ENCODE peak calls at places on chromosomes 2 and 18, in eight cellular contexts. K is neuronal stem cell; F is IMR-90; A is endodermal cell; M is Panc1; T is CD4-positive, CD25-positive, alpha-beta regulatory T cell; B is breast epithelium; O is aorta. N is an unnamed sample.

GRCh38 chr2:191847764-191848163 is 876 bp upstream of the CAVIN2 start:
- DNase-seq in B (no peak), K (no peak), A (no peak), T (no peak), O (no peak), M (no peak), F (no peak), N (no peak)

GRCh38 chr18:5175378-5175777 is 21.7 kb downstream of the AKAIN1 start:
- DNase-seq in A (no peak), F (no peak), M (no peak), T (no peak), O (no peak), K (no peak), B (no peak), N (no peak)

GRCh38 chr18:12770469-12771219 is 67.8 kb downstream of the PSMG2 start:
- DNase-seq in K (no peak), A (no peak), T (no peak), B (no peak), O (no peak), F (no peak), M (no peak), N (no peak)

GRCh38 chr2:215966951-215967350 is 46.4 kb downstream of the MREG start:
- DNase-seq in A (no peak), O (no peak), K (no peak), M (no peak), T (no peak), B (no peak), F (peak), N (no peak)

GRCh38 chr2:240911641-240912265 is 5.6 kb downstream of the CROCC2 start:
- DNase-seq in O (no peak), M (no peak), T (no peak), B (no peak), K (no peak), F (peak), A (no peak), N (no peak)

GRCh38 chr2:62794791-62795190 is 89.3 kb downstream of the EHBP1 start:
- DNase-seq in A (no peak), T (no peak), O (no peak), B (no peak), K (no peak), M (no peak), F (peak), N (no peak)

GRCh38 chr18:46385124-46385523 is 271.9 kb downstream of the LOXHD1 start:
- DNase-seq in M (no peak), K (no peak), O (no peak), A (no peak), T (no peak), B (no peak), F (no peak), N (no peak)

GRCh38 chr2:222655406-222655747 is 515 bp downstream of the FARSB start:
- DNase-seq in T (peak), B (no peak), O (no peak), M (no peak), K (no peak), A (no peak), F (peak), N (no peak)

GRCh38 chr2:120809576-120810440 is 74.1 kb downstream of the GLI2 start:
- DNase-seq in O (no peak), K (no peak), T (no peak), F (peak), M (no peak), B (no peak), A (no peak), N (no peak)

GRCh38 chr2:205321240-205321639 is 361.1 kb upstream of the NRP2 start:
- DNase-seq in K (no peak), O (no peak), A (no peak), F (peak), M (no peak), B (no peak), T (no peak), N (no peak)

GRCh38 chr2:54054774-54055173 is 60.6 kb upstream of the ACYP2 start:
- DNase-seq in F (no peak), M (no peak), A (no peak), T (no peak), O (no peak), K (no peak), B (no peak), N (no peak)
- H3K27ac ChIP-seq in F (no peak), M (no peak), A (no peak), T (peak), O (no peak), K (no peak), B (peak), N (no peak)

GRCh38 chr2:231672617-231673347 is 35.5 kb upstream of the PTMA start:
- DNase-seq in M (no peak), F (peak), T (no peak), K (no peak), O (no peak), A (peak), B (no peak), N (no peak)

GRCh38 chr2:231677632-231678104 is 30.7 kb upstream of the PTMA start:
- DNase-seq in B (peak), K (peak), F (peak), O (peak), A (peak), M (peak), T (peak), N (no peak)

GRCh38 chr2:231673348-231673770 is 35.0 kb upstream of the PTMA start:
- DNase-seq in K (no peak), F (peak), O (no peak), A (peak), B (no peak), T (no peak), M (no peak), N (no peak)

GRCh38 chr2:231676243-231676642 is 32.1 kb upstream of the PTMA start:
- DNase-seq in T (no peak), M (no peak), B (no peak), F (no peak), K (no peak), O (no peak), A (no peak), N (no peak)

GRCh38 chr2:231674587-231675334 is 33.6 kb upstream of the PTMA start:
- DNase-seq in B (no peak), K (peak), F (peak), A (peak), T (peak), M (no peak), O (peak), N (peak)
- H3K27ac ChIP-seq in B (peak), K (peak), F (no peak), A (no peak), T (no peak), M (peak), O (peak), N (peak)

GRCh38 chr2:237431856-237432255 is 17.9 kb upstream of the COL6A3 start:
- DNase-seq in B (no peak), F (no peak), O (no peak), K (no peak), A (no peak), M (no peak), T (no peak), N (no peak)
- H3K27ac ChIP-seq in B (no peak), F (peak), O (no peak), K (no peak), A (no peak), M (no peak), T (peak), N (no peak)

GRCh38 chr2:2007551-2008501 is 263.5 kb upstream of the PXDN start:
- DNase-seq in M (no peak), B (no peak), K (no peak), O (no peak), F (no peak), T (no peak), A (peak), N (no peak)
- H3K27ac ChIP-seq in M (no peak), B (no peak), K (no peak), O (no peak), F (no peak), T (no peak), A (no peak), N (no peak)

GRCh38 chr2:113255140-113256070 is 23.3 kb downstream of the PAX8 start:
- DNase-seq in B (no peak), A (no peak), F (peak), T (no peak), M (no peak), K (no peak), O (no peak), N (no peak)
- H3K27ac ChIP-seq in B (no peak), A (no peak), F (no peak), T (no peak), M (no peak), K (no peak), O (no peak), N (peak)

DNA sequence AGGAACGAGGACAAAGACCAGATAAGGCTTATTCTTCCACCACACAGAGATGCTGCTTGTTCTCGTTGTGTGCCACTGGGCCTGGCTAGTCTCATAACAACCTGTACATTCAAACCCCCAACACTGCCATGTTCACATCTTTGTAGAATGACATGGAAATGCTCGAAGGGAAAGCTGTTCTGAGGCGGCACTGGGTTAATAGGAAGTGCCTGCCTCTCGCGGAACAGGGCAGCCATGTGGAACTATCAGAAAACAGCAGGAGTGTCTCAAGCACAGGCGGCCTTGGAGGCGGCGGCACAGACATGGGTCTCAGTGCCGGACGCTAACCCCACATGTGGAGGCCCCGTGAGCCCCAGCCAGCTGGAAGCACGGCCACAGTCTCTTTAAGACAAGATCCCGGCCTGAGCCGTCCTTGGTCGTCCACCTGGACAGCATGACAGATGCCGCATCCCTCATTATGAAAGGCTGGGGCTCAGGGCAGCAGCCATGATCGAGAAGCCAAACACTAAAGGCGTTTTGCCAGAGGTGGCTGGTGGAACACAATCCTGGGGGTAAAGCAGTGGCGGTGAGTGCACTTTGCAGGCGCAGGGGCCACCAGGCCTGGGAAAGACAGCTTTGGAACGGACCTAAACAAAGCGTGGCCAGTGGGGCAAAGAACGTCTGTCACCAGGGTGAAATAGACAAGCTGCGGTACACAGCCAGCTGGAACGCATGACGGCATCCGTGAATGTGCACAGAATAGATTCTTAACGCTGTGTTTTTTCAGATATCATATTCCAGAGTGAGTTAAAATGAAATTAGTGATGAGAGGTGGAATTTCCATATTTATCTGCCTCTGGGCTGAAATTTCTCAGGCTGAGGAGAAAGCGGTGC is 161.0 kb downstream of the HDAC4 start:
- DNase-seq in F (peak), K (no peak), O (no peak), B (no peak), T (no peak), M (no peak), A (peak), N (no peak)
- H3K27ac ChIP-seq in F (peak), K (no peak), O (no peak), B (no peak), T (no peak), M (no peak), A (peak), N (no peak)

DNA sequence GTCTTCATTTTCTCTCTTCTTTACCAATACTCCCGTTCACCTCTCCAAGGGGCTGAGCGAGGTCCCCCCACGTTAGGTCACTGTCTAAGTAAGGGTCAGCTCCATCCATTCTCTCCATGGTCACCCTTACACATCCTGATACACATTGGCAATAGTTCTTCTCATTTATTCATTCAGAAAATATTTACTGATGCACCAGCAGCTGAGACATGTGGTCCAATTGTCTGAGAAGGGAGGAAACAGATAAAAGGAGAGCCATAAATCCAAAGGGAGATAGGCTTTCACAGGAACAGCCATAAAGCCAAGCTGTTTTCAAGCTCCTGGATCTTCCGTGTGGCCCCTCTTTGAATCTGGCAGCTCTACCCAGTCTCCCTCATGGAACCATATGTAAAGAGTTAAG is 121.2 kb downstream of the TXNL1 start:
- DNase-seq in M (no peak), T (no peak), K (no peak), F (no peak), O (no peak), B (no peak), A (no peak), N (no peak)
- H3K27ac ChIP-seq in M (no peak), T (no peak), K (no peak), F (no peak), O (no peak), B (no peak), A (no peak), N (no peak)

DNA sequence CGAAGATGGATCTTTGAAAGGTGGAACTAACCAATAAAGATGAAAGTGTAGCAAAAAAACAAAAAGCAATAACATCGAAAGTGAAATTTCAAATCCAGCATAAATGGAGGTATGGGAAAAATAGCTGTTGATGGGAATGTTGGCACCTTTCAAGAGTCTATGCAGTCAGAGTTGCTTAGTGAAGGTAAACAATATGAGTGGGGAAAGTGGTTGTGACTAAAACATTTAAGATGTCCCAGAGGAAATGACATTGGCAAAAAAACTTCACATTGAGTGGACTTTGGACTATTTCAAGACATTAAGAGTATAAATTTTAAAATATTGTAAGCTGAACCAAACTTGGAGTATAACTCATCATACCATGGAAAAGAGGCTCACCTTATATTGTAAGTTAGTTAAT is 17.7 kb downstream of the ETAA1 start:
- DNase-seq in O (no peak), T (no peak), M (no peak), B (no peak), F (no peak), K (no peak), A (no peak), N (no peak)
- H3K27ac ChIP-seq in O (no peak), T (no peak), M (no peak), B (no peak), F (no peak), K (no peak), A (no peak), N (no peak)

GRCh38 chr2:188524519-188525113 is 232.9 kb downstream of the GULP1 start:
- DNase-seq in O (no peak), K (no peak), A (no peak), B (no peak), T (peak), F (peak), M (no peak), N (no peak)
- H3K27ac ChIP-seq in O (no peak), K (no peak), A (no peak), B (no peak), T (no peak), F (no peak), M (no peak), N (no peak)